ENCODE peak calls at places on chromosome 15, in six cellular contexts. P is A549, U is IMR-90, S is GM10248, Q is astrocyte of the spinal cord, E is uterus. L is an unnamed sample.

GRCh38 chr15:77482570-77482969 is 61.9 kb downstream of the HMG20A start:
- DNase-seq in P (no peak), U (peak; percentile 86), S (no peak), Q (peak; percentile 85), E (no peak), L (no peak)

GRCh38 chr15:40600956-40601355 is 6.9 kb downstream of the KNL1 start:
- DNase-seq in P (no peak), U (no peak), S (no peak), Q (no peak), E (no peak), L (no peak)

GRCh38 chr15:85443593-85444328 is 63.4 kb downstream of the AKAP13 start:
- DNase-seq in P (peak; percentile 49), U (peak; percentile 33), S (no peak), Q (peak; percentile 50), E (no peak), L (no peak)

GRCh38 chr15:88932875-88933330 is 19.7 kb upstream of the MFGE8 start:
- DNase-seq in P (no peak), U (no peak), S (no peak), Q (no peak), E (peak; percentile 29), L (no peak)

GRCh38 chr15:31301687-31301990 is 25.0 kb upstream of the KLF13 start:
- DNase-seq in P (no peak), U (no peak), S (no peak), Q (no peak), E (no peak), L (no peak)

GRCh38 chr15:38050529-38050928 is 116.1 kb downstream of the TMCO5A start:
- DNase-seq in P (no peak), U (peak; percentile 69), S (no peak), Q (peak; percentile 52), E (no peak), L (no peak)

GRCh38 chr15:62119224-62119925 is 45.7 kb downstream of the C2CD4B start:
- DNase-seq in P (peak; percentile 53), U (peak; percentile 97), S (no peak), Q (peak; percentile 93), E (no peak), L (no peak)

GRCh38 chr15:40320409-40320808 is 3.1 kb upstream of the INAFM2 start:
- DNase-seq in P (no peak), U (no peak), S (no peak), Q (no peak), E (no peak), L (no peak)

GRCh38 chr15:74790080-74790916 is 8.4 kb downstream of the CSK start:
- DNase-seq in P (no peak), U (peak; percentile 85), S (no peak), Q (peak; percentile 95), E (peak; percentile 73), L (no peak)

GRCh38 chr15:39415634-39416033 is 165.2 kb upstream of the THBS1 start:
- DNase-seq in P (no peak), U (no peak), S (no peak), Q (no peak), E (no peak), L (no peak)

DNA sequence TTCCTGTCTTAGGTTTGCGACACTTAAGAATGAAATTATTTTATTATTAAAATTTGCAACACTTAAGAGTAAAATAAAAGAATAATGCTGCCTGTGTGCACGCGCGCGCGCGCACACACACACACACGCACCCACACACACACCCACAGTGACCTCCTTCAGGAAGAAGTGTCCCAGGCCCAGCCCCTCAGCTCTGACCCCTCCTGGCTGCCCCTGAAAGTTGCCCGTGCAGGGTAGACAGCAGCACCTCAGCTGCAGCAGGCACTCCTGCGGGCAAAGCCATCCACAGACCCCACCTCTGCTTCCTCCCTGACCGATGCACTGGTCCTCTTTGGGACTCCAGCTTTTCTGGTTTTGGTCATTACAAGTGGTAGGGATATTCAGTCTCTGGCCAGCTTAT is 478.2 kb downstream of the NTRK3 start:
- DNase-seq in P (no peak), U (no peak), S (no peak), Q (no peak), E (no peak), L (no peak)
- TF ChIP-seq CTCF in P (no peak), U (no peak), S (no peak), Q (no peak), E (no peak), L (no peak)

GRCh38 chr15:80183291-80183690 is 30.5 kb downstream of the FAH start:
- DNase-seq in P (no peak), U (no peak), S (no peak), Q (no peak), E (no peak), L (no peak)

GRCh38 chr15:80185152-80185551 is 32.4 kb downstream of the FAH start:
- DNase-seq in P (no peak), U (no peak), S (no peak), Q (no peak), E (no peak), L (no peak)

GRCh38 chr15:80186066-80186465 is 33.3 kb downstream of the FAH start:
- DNase-seq in P (no peak), U (no peak), S (no peak), Q (no peak), E (no peak), L (no peak)

GRCh38 chr15:80182611-80183210 is 29.9 kb downstream of the FAH start:
- DNase-seq in P (no peak), U (peak; percentile 89), S (no peak), Q (peak; percentile 73), E (no peak), L (no peak)

DNA sequence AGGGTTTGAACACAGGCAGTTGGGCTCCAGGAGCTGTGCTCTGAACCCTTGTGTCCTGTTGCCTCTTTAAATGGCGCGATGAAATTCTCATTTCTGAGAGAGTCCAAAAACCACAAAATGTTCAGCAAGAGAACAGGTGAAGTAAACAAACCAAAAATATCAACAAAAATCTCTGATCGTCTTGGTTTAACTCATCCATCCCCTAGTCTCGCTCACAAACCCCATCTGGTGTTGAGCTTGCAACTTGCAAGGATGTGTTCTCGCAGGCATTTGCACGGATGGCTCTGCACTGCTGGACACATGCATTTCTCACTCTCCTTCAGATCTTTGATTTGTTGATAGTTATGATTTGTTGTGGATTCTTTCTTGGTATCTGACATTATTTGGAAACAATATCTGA is 31.1 kb downstream of the FAH start:
- DNase-seq in P (no peak), U (peak; percentile 13), S (no peak), Q (no peak), E (no peak), L (no peak)
- TF ChIP-seq CTCF in P (peak; percentile 22), U (no peak), S (no peak), Q (peak; percentile 36), E (no peak), L (no peak)

GRCh38 chr15:41967506-41968206 is 4.7 kb downstream of the EHD4 start:
- DNase-seq in P (no peak), U (peak; percentile 36), S (peak; percentile 57), Q (peak; percentile 31), E (no peak), L (peak; percentile 69)
- TF ChIP-seq CTCF in P (no peak), U (no peak), S (no peak), Q (no peak), E (no peak), L (no peak)

GRCh38 chr15:99368743-99369142 is 117.5 kb downstream of the LRRC28 start:
- DNase-seq in P (no peak), U (no peak), S (no peak), Q (no peak), E (no peak), L (no peak)

GRCh38 chr15:99369250-99369649 is 118.0 kb downstream of the LRRC28 start:
- DNase-seq in P (no peak), U (no peak), S (no peak), Q (no peak), E (no peak), L (no peak)

GRCh38 chr15:99366013-99366412 is 114.7 kb downstream of the LRRC28 start:
- DNase-seq in P (no peak), U (no peak), S (no peak), Q (no peak), E (no peak), L (no peak)

GRCh38 chr15:99371180-99372103 is 120.2 kb downstream of the LRRC28 start:
- DNase-seq in P (no peak), U (peak; percentile 23), S (peak; percentile 27), Q (no peak), E (no peak), L (peak; percentile 44)
- TF ChIP-seq CTCF in P (peak; percentile 46), U (peak; percentile 10), S (peak; percentile 21), Q (no peak), E (no peak), L (peak; percentile 45)

GRCh38 chr15:99504823-99505551 is 60.8 kb upstream of the MEF2A start:
- DNase-seq in P (no peak), U (peak; percentile 38), S (peak; percentile 49), Q (peak; percentile 44), E (no peak), L (peak; percentile 41)
- TF ChIP-seq CTCF in P (no peak), U (no peak), S (peak; percentile 32), Q (peak; percentile 29), E (no peak), L (peak; percentile 36)

GRCh38 chr15:82680200-82681102 is 29.2 kb downstream of the AP3B2 start:
- DNase-seq in P (peak; percentile 67), U (no peak), S (peak; percentile 84), Q (no peak), E (no peak), L (peak; percentile 88)
- TF ChIP-seq CTCF in P (peak; percentile 14), U (no peak), S (peak; percentile 19), Q (no peak), E (no peak), L (peak; percentile 29)

GRCh38 chr15:44720460-44721185 is 9.3 kb downstream of the B2M start:
- DNase-seq in P (no peak), U (no peak), S (no peak), Q (no peak), E (no peak), L (no peak)
- TF ChIP-seq CTCF in P (no peak), U (no peak), S (no peak), Q (no peak), E (no peak), L (no peak)

DNA sequence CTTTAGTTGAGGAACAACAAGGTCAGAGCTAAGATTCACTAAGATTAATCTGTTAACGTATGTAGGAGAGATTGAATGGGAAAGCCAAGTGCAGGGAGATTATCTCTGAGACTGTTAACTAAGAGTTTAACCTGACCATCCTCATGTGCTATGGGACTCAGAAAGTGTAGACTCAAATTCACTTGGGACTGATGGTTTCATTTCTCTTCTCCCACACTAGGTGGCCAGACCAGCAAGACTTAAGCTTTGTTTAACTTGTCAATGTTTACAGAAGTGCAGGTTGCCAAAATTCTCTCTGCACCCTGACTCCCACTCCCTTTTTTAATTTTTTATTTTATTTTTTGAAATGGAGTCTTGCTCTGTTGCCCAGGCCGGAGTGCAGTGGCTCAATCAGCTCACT is 6.3 kb upstream of the HEXA start:
- DNase-seq in P (no peak), U (no peak), S (peak; percentile 26), Q (no peak), E (no peak), L (no peak)
- TF ChIP-seq CTCF in P (peak; percentile 20), U (peak; percentile 16), S (peak; percentile 15), Q (peak; percentile 15), E (no peak), L (no peak)